ENCODE peak calls at places on chromosomes 11 and 22, in seven cellular contexts. B is SK-N-SH, Z is astrocyte, J is HCT116, X is fibroblast of lung, M is GM23248, V is HepG2. R is an unnamed sample. For H3K79me2 and H3K4me1, the result is how much of the 10 kb centered on the place peaks cover.

GRCh38 chr22:38233427-38233826 is 31.6 kb downstream of the MAFF start:
- DNase-seq in J (no peak), X (peak), M (peak), V (no peak), Z (no peak), B (no peak), R (no peak)

GRCh38 chr11:2590131-2590950 is 109.5 kb downstream of the KCNQ1OT1 start:
- DNase-seq in V (no peak), M (no peak), J (no peak), Z (no peak), X (no peak), B (peak), R (no peak)

GRCh38 chr11:35389897-35390462 is 29.4 kb downstream of the SLC1A2 start:
- DNase-seq in B (no peak), V (no peak), M (no peak), J (no peak), X (no peak), Z (no peak), R (no peak)

GRCh38 chr11:65611028-65611757 is 2.8 kb downstream of the MAP3K11 start:
- DNase-seq in J (no peak), B (no peak), X (no peak), Z (no peak), V (no peak), M (no peak), R (peak)

GRCh38 chr11:2525166-2525861 is 80.5 kb downstream of the KCNQ1 start:
- DNase-seq in J (no peak), V (no peak), M (no peak), X (no peak), B (no peak), Z (no peak), R (no peak)

GRCh38 chr11:23778971-23779370 is 717.9 kb upstream of the LUZP2 start:
- DNase-seq in J (no peak), M (peak), B (no peak), X (peak), V (no peak), Z (peak), R (no peak)

GRCh38 chr11:130550160-130550559 is 101.7 kb downstream of the ADAMTS15 start:
- DNase-seq in Z (no peak), X (no peak), V (no peak), M (no peak), B (no peak), J (no peak), R (no peak)

GRCh38 chr11:61497876-61498275 is 10.7 kb upstream of the LRRC10B start:
- DNase-seq in B (no peak), X (no peak), J (no peak), M (no peak), V (no peak), Z (no peak), R (no peak)

GRCh38 chr22:37163618-37164534 is 14.2 kb upstream of the IL2RB start:
- DNase-seq in V (no peak), Z (no peak), X (no peak), J (no peak), B (no peak), M (no peak), R (no peak)

GRCh38 chr22:20625270-20625669 is 117.9 kb downstream of the MED15 start:
- DNase-seq in X (no peak), V (no peak), Z (no peak), J (no peak), B (no peak), M (no peak), R (no peak)
- H3K79me2 ChIP-seq in X (under half), V (under half), Z (under half), J (under half), B (under half), M (under half), R (under half)

GRCh38 chr11:118623291-118623655 is 15.9 kb downstream of the PHLDB1 start:
- DNase-seq in J (no peak), Z (peak), M (peak), X (no peak), B (peak), V (peak), R (no peak)

GRCh38 chr11:118622376-118623290 is 15.2 kb downstream of the PHLDB1 start:
- DNase-seq in V (no peak), M (peak), B (peak), J (peak), X (peak), Z (peak), R (no peak)

GRCh38 chr11:118621071-118621815 is 13.8 kb downstream of the PHLDB1 start:
- DNase-seq in M (peak), V (peak), J (peak), Z (peak), X (peak), B (peak), R (peak)

GRCh38 chr11:118620529-118621070 is 13.2 kb downstream of the PHLDB1 start:
- DNase-seq in X (no peak), Z (no peak), V (peak), M (no peak), J (no peak), B (no peak), R (no peak)

GRCh38 chr11:118621898-118622375 is 14.5 kb downstream of the PHLDB1 start:
- DNase-seq in M (no peak), X (no peak), V (no peak), Z (no peak), J (no peak), B (no peak), R (no peak)
- H3K4me1 ChIP-seq in M (half or more), X (half or more), V (half or more), Z (half or more), J (half or more), B (half or more), R (under half)

DNA sequence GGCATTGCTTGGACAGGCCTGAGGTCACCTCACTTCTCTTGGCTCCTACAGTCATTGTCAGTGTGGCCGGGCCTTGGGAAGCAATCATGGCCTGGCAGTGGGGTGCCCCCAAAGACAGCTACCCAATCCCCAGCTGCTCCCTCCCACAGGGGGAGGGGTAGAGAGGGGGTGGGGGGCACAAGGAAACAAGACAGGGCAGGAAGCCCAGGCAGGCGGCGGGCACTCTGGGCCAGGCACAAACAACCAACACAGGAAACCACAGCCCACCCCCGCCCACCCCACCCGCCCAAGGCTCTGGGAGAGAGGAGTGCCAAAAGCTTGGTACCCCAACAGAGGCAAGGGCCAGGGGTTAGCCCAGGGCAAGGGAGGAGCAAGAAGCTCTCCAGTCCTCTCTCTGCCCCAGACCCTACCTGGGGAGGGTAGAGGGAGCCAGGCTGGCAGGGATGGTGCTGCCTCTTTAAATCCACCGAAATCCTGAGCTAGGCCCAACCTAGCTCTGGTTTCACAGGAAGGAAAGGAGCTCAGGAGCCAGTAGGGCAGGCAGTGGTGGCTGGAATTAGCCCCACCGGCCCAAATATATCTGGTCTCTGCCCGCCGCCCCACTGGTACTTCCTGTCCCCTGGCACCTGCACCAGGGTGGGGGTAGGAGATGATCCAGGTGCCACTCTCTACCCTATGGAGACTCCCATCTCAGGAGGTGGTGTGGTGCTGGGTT is 12.2 kb downstream of the BCL9L start:
- DNase-seq in X (no peak), B (no peak), J (no peak), Z (no peak), V (no peak), M (peak), R (no peak)
- H3K79me2 ChIP-seq in X (half or more), B (half or more), J (half or more), Z (half or more), V (under half), M (half or more), R (under half)

GRCh38 chr22:50313600-50313999 is 6.2 kb upstream of the PLXNB2 start:
- DNase-seq in X (no peak), Z (no peak), M (no peak), B (peak), J (no peak), V (no peak), R (no peak)
- H3K4me1 ChIP-seq in X (under half), Z (under half), M (under half), B (under half), J (under half), V (half or more), R (under half)

GRCh38 chr11:121033635-121034034 is 9.7 kb downstream of the TBCEL start:
- DNase-seq in Z (no peak), X (no peak), B (no peak), J (no peak), M (no peak), V (no peak), R (no peak)

GRCh38 chr11:121035823-121036222 is 11.9 kb downstream of the TBCEL start:
- DNase-seq in J (no peak), Z (peak), M (no peak), B (no peak), V (no peak), X (no peak), R (no peak)

GRCh38 chr11:121032546-121032945 is 8.6 kb downstream of the TBCEL start:
- DNase-seq in B (no peak), V (peak), M (no peak), J (no peak), X (peak), Z (no peak), R (peak)

GRCh38 chr11:121036981-121037380 is 13.1 kb downstream of the TBCEL start:
- DNase-seq in B (no peak), V (no peak), Z (no peak), M (no peak), J (no peak), X (no peak), R (no peak)

DNA sequence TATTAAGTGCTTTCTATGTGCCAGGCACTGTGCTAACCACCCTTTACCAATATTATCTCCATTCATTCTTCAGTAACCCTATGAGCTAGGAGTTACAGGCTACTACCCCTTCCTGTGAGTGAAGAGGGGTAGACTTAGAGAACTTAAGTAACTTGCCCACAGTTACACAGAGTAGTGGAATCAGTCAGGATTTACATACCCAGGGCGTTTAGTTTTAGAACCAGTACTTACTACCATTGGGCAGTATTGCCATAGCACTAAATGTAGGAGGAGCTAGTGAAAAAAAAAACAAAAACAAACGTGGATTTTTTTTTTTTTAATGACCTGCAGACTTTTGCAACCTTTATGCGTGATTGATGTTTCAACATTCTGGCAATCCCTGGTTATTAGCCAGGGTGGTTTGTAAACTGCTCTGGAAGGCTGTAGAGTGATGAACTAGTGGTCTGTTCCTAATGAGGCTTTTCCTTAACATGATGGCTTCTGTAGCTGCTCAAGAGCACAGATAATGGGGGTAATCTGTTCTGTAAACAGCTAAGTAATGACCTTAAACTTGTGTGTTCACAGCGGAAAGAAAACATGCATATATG is 11.4 kb downstream of the TBCEL start:
- DNase-seq in V (no peak), X (no peak), B (no peak), Z (no peak), J (no peak), M (no peak), R (peak)
- H3K79me2 ChIP-seq in V (under half), X (under half), B (half or more), Z (half or more), J (under half), M (half or more), R (under half)

DNA sequence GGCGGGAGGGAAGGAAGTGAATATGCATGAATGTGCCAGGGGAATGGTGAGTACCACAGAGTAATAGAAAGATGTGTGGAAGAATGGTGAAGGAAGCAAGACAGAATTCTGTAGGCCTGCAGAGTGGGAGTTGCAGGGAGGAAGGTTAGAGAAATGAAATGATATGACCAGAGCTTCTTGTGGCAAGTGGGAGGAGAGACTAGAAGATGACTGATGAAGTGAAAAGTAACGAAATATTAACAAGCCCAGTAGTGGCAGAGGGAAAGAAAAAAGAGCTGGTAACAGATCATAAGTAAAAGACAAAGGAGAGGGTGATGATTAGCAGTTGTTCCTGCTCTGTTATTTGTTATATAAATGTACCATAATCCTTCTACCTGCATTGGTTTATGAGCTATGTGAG is 1.0 kb upstream of the ALKBH8 start:
- DNase-seq in J (no peak), Z (no peak), B (no peak), V (no peak), X (no peak), M (no peak), R (no peak)
- H3K4me1 ChIP-seq in J (under half), Z (under half), B (under half), V (under half), X (under half), M (under half), R (under half)

GRCh38 chr11:46351148-46351547 is 3.9 kb downstream of the DGKZ start:
- DNase-seq in M (no peak), B (no peak), X (no peak), V (no peak), J (no peak), Z (no peak), R (no peak)
- H3K79me2 ChIP-seq in M (half or more), B (half or more), X (under half), V (under half), J (half or more), Z (half or more), R (under half)